ENCODE peak calls at places on chromosome 21, in ten cellular contexts. J is stimulated activated effector memory CD8-positive, alpha-beta T cell treated with anti-CD3 and anti-CD28 coated beads, Interleukin-12 subunit alpha, Interleukin-12 subunit beta, amount 100 ng/mL, for 72 hours; C is lung microvascular endothelial cell; Z is dorsolateral prefrontal cortex; H is NCI-H1436; D is GM12892; U is anterior cingulate cortex; E is astrocyte of the spinal cord; O is neuronal stem cell; N is ELF-1. R is an unnamed sample.

GRCh38 chr21:35252831-35253230 is 203.7 kb upstream of the RUNX1 start:
- DNase-seq in J (no peak), C (no peak), Z (no peak), H (no peak), D (no peak), U (no peak), E (peak), O (no peak), N (no peak), R (no peak)

GRCh38 chr21:38243732-38244406 is 12.9 kb upstream of the KCNJ15 start:
- DNase-seq in J (no peak), C (no peak), Z (no peak), H (no peak), D (no peak), U (no peak), E (no peak), O (no peak), N (no peak), R (no peak)

GRCh38 chr21:42518216-42518615 is 4.6 kb downstream of the SLC37A1 start:
- DNase-seq in J (no peak), C (no peak), Z (no peak), H (no peak), D (no peak), U (no peak), E (peak), O (no peak), N (no peak), R (peak)

GRCh38 chr21:34801519-34802132 is 132.8 kb downstream of the CLIC6 start:
- DNase-seq in J (no peak), C (peak), Z (no peak), H (no peak), D (no peak), U (no peak), E (no peak), O (no peak), N (peak), R (peak)

GRCh38 chr21:42232176-42232825 is 13.4 kb downstream of the ABCG1 start:
- DNase-seq in J (no peak), C (no peak), Z (no peak), H (peak), D (no peak), U (no peak), E (no peak), O (no peak), N (no peak), R (no peak)

GRCh38 chr21:31526040-31526439 is 133.5 kb upstream of the SOD1 start:
- DNase-seq in J (no peak), C (no peak), Z (peak), H (no peak), D (no peak), U (no peak), E (peak), O (no peak), N (peak), R (no peak)

GRCh38 chr21:29382029-29382654 is 83.4 kb downstream of the BACH1 start:
- DNase-seq in J (no peak), C (no peak), Z (no peak), H (no peak), D (no peak), U (no peak), E (peak), O (no peak), N (peak), R (peak)

GRCh38 chr21:16196521-16197208 is 466.9 kb downstream of the USP25 start:
- DNase-seq in J (no peak), C (peak), Z (no peak), H (no peak), D (no peak), U (no peak), E (peak), O (no peak), N (no peak), R (peak)

GRCh38 chr21:39675595-39675994 is 62.9 kb downstream of the B3GALT5 start:
- DNase-seq in J (no peak), C (no peak), Z (no peak), H (peak), D (no peak), U (no peak), E (no peak), O (no peak), N (no peak), R (no peak)

GRCh38 chr21:15795533-15795932 is 65.8 kb downstream of the USP25 start:
- DNase-seq in J (no peak), C (no peak), Z (no peak), H (no peak), D (no peak), U (no peak), E (no peak), O (no peak), N (no peak), R (no peak)

GRCh38 chr21:46052703-46053651 is 44.9 kb upstream of the COL6A2 start:
- DNase-seq in J (peak), C (no peak), Z (no peak), H (no peak), D (no peak), U (no peak), E (peak), O (no peak), N (no peak), R (peak)

GRCh38 chr21:43331962-43332458 is 94.9 kb downstream of the SIK1 start:
- DNase-seq in J (no peak), C (peak), Z (peak), H (no peak), D (no peak), U (peak), E (peak), O (no peak), N (no peak), R (peak)

GRCh38 chr21:42091899-42092508 is 20.9 kb downstream of the UMODL1 start:
- DNase-seq in J (no peak), C (peak), Z (no peak), H (no peak), D (no peak), U (no peak), E (no peak), O (no peak), N (peak), R (no peak)

GRCh38 chr21:45549670-45550463 is 7.6 kb upstream of the SLC19A1 start:
- DNase-seq in J (no peak), C (no peak), Z (no peak), H (no peak), D (peak), U (no peak), E (no peak), O (no peak), N (no peak), R (no peak)

GRCh38 chr21:26130249-26130896 is 40.2 kb downstream of the APP start:
- DNase-seq in J (no peak), C (peak), Z (no peak), H (no peak), D (no peak), U (no peak), E (peak), O (no peak), N (no peak), R (peak)

GRCh38 chr21:28699591-28700259 is 293.0 kb downstream of the LTN1 start:
- DNase-seq in J (no peak), C (no peak), Z (no peak), H (no peak), D (no peak), U (no peak), E (no peak), O (no peak), N (no peak), R (no peak)

GRCh38 chr21:45791562-45792418 is 148.3 kb downstream of the PCBP3 start:
- DNase-seq in J (no peak), C (no peak), Z (no peak), H (no peak), D (no peak), U (no peak), E (no peak), O (no peak), N (no peak), R (no peak)

GRCh38 chr21:37582613-37583012 is 216.0 kb downstream of the DYRK1A start:
- DNase-seq in J (no peak), C (peak), Z (no peak), H (no peak), D (no peak), U (no peak), E (peak), O (no peak), N (peak), R (peak)

GRCh38 chr21:27787046-27787445 is 820.2 kb upstream of the ADAMTS5 start:
- DNase-seq in J (no peak), C (no peak), Z (no peak), H (no peak), D (no peak), U (no peak), E (no peak), O (no peak), N (no peak), R (peak)

GRCh38 chr21:38990424-38990794 is 184.7 kb downstream of the ETS2 start:
- DNase-seq in J (no peak), C (no peak), Z (no peak), H (no peak), D (no peak), U (no peak), E (no peak), O (no peak), N (peak), R (no peak)

R was measured in fibroblast of pulmonary artery.